ENCODE peak calls at places on chromosome 7, in seven cellular contexts. O, U, G, I, P, D and V are unnamed samples.
A peak's percentile ranks its signal among the peaks of the same experiment; 100 is the strongest.

GRCh38 chr7:23768022-23768421 is 58.0 kb downstream of the STK31 start:
- DNase-seq in O (no peak), U (no peak), G (no peak), I (no peak), P (no peak), D (no peak), V (no peak)

GRCh38 chr7:92765725-92766124 is 70.6 kb downstream of the CDK6 start:
- DNase-seq in O (peak; percentile 66), U (no peak), G (no peak), I (no peak), P (no peak), D (no peak), V (no peak)

GRCh38 chr7:111833461-111833860 is 271.2 kb upstream of the IMMP2L start:
- DNase-seq in O (no peak), U (no peak), G (no peak), I (no peak), P (no peak), D (no peak), V (no peak)

GRCh38 chr7:134949171-134949570 is 37.1 kb upstream of the AGBL3 start:
- DNase-seq in O (no peak), U (no peak), G (no peak), I (no peak), P (no peak), D (no peak), V (no peak)

GRCh38 chr7:36966636-36967035 is 242.3 kb upstream of the AOAH start:
- DNase-seq in O (no peak), U (no peak), G (no peak), I (no peak), P (no peak), D (no peak), V (no peak)

GRCh38 chr7:132077986-132078385 is 498.3 kb downstream of the PLXNA4 start:
- DNase-seq in O (no peak), U (no peak), G (no peak), I (no peak), P (no peak), D (no peak), V (no peak)

GRCh38 chr7:120805636-120806388 is 52.1 kb downstream of the TSPAN12 start:
- DNase-seq in O (peak; percentile 40), U (peak; percentile 30), G (peak; percentile 86), I (no peak), P (peak; percentile 66), D (no peak), V (peak; percentile 32)

GRCh38 chr7:36147361-36147760 is 5.7 kb upstream of the EEPD1 start:
- DNase-seq in O (no peak), U (no peak), G (no peak), I (no peak), P (no peak), D (no peak), V (no peak)

GRCh38 chr7:26198781-26199169 is 1.8 kb downstream of the HNRNPA2B1 start:
- DNase-seq in O (no peak), U (no peak), G (no peak), I (no peak), P (no peak), D (no peak), V (no peak)
- H3K36me3 ChIP-seq in O (peaks cover 63% of the 10 kb centered on the region), U (peaks cover 29% of the 10 kb centered on the region), G (peaks cover 69% of the 10 kb centered on the region), I (peaks cover 51% of the 10 kb centered on the region), P (peaks cover 87% of the 10 kb centered on the region), D (peaks cover 38% of the 10 kb centered on the region), V (no peaks in the 10 kb centered on the region)

DNA sequence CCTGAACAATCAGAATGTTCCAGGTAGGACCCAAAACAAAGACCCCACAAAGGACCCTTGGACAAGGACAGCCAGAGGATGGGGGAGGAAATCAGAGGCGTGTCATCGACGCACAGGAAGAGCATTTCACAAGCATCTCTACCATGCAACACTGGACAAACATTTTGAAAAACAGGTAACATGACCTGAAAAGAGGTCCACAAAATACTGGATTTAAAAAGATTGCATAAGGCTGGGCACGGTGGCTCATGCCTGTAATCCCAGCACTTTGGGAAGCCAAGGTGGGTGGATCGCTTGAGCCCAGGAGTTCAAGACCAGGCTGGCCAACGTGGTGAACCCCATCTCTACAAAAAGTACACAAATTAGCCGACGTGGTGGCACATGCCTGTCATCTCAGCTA is 60.5 kb upstream of the RNF32 start:
- DNase-seq in O (no peak), U (no peak), G (no peak), I (no peak), P (no peak), D (no peak), V (no peak)
- H3K4me1 ChIP-seq in O (no peaks in the 10 kb centered on the region), U (no peaks in the 10 kb centered on the region), G (no peaks in the 10 kb centered on the region), I (no peaks in the 10 kb centered on the region), P (no peaks in the 10 kb centered on the region), D (no peaks in the 10 kb centered on the region), V (no peaks in the 10 kb centered on the region)

GRCh38 chr7:1669954-1670893 is at the start of gene ELFN1:
- DNase-seq in O (no peak), U (no peak), G (peak; percentile 91), I (peak; percentile 10), P (no peak), D (peak; percentile 52), V (peak; percentile 31)
- H3K27ac ChIP-seq in O (no peak within 1 kb of the TSS), U (no peak within 1 kb of the TSS), G (peak within 1 kb of the TSS; percentile 68), I (no peak within 1 kb of the TSS), P (no peak within 1 kb of the TSS), D (peak within 1 kb of the TSS; percentile 91), V (no peak within 1 kb of the TSS)

DNA sequence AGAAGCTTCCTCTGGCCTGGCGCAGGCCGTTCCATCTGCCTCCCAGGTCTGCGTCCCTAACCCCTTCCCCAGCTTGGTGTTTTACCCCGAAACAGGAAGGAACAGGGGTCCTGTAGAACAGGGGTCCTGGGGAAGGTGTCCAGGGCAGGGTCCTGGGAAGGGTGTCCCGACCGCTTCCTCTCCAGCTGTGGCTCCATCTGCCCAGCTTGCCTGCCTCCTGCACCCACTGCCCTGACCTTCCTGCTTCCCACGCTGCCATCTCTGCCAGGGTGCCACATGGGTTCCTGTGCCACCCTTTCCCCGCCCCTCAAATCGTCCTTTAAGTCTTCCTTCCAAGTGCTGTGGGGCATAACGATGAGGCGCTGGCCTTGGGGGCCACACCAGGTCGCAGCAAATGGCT is 32.4 kb downstream of the WDR86 start:
- DNase-seq in O (no peak), U (no peak), G (no peak), I (no peak), P (no peak), D (no peak), V (no peak)
- H3K36me3 ChIP-seq in O (no peaks in the 10 kb centered on the region), U (peaks cover 6% of the 10 kb centered on the region), G (peaks cover 28% of the 10 kb centered on the region), I (peaks cover 58% of the 10 kb centered on the region), P (peaks cover 5% of the 10 kb centered on the region), D (peaks cover 66% of the 10 kb centered on the region), V (peaks cover 77% of the 10 kb centered on the region)

DNA sequence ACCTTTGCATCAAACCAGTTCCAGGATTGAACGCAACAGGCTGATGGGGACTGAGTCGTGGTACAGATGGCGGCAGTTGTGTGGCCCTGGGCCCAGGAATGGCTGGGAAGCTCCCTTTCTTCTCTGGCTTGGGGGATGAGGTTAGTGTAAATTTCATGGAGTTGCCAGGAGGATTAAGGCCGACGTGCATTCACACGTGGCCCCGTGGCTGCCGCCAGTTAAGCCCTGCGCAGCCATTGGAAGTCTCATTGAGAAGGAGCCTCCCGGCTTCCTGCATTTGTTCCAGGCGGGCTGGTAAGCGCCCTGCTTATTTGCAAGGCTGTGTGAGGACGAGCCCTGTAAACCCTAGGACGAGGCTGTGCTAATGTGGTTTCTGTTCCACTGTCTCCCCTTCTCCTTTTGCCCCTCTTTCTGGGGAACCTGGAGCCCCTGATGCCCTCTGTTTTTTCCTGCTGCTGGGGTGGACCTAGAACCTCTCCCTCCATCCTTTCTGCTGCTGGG is 174.7 kb upstream of the TNRC18 start:
- DNase-seq in O (no peak), U (no peak), G (no peak), I (no peak), P (no peak), D (no peak), V (no peak)
- H3K4me1 ChIP-seq in O (peaks cover 56% of the 10 kb centered on the region), U (peaks cover 19% of the 10 kb centered on the region), G (peaks cover 13% of the 10 kb centered on the region), I (no peaks in the 10 kb centered on the region), P (peaks cover 4% of the 10 kb centered on the region), D (peaks cover 60% of the 10 kb centered on the region), V (peaks cover 53% of the 10 kb centered on the region)

DNA sequence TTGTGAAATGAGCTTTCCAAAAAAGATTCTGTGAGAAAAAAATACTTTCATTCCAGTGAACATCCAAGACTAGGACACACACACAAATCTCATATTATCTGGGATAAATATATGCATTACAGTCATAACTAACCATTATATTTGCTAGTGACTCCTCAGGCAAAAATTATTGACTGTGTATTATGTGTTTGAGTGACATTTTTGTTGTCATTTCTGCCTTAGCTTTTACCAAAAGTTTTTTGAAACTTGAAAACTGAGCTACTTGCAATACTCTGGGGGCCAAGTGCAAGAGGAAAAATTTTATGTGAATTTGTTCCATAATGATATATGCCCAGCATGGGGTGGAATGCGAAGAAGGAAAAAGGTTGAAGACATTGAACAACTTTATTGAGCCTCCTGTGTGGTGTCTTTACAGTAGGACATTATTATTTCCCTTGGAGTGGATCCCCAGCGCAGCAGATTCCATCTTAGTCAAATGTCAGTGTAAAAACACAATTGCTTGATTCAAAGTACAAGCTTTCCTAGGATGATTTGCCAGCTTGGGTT is 176.8 kb upstream of the FERD3L start:
- DNase-seq in O (no peak), U (no peak), G (no peak), I (no peak), P (no peak), D (no peak), V (no peak)
- H3K27ac ChIP-seq in O (no peak overlapping the region), U (no peak overlapping the region), G (no peak overlapping the region), I (no peak overlapping the region), P (no peak overlapping the region), D (no peak overlapping the region), V (no peak overlapping the region)

GRCh38 chr7:1154172-1154739 is 5.7 kb downstream of the ZFAND2A start:
- DNase-seq in O (no peak), U (peak; percentile 10), G (no peak), I (no peak), P (no peak), D (no peak), V (peak; percentile 48)
- H3K36me3 ChIP-seq in O (peaks cover 37% of the 10 kb centered on the region), U (peaks cover 6% of the 10 kb centered on the region), G (peaks cover 59% of the 10 kb centered on the region), I (peaks cover 84% of the 10 kb centered on the region), P (peaks cover 69% of the 10 kb centered on the region), D (peaks cover 87% of the 10 kb centered on the region), V (peaks cover 85% of the 10 kb centered on the region)

DNA sequence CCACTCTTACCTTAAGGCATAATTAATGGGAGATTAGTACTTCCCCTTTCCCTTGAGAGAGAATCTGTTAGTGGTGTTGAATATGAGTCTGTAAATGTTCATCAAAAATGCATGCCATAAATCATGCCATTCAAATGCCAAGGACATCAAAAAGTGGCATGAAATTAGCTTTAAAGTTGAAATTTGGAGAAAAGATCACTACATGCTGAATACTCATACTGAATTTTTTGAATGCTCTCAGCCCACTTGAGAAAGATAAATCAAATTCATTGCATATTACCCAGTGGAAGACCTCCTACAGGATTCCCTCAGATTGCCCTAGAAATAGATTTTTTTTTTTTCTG is 6.7 kb downstream of the NRCAM start:
- DNase-seq in O (no peak), U (no peak), G (no peak), I (no peak), P (no peak), D (no peak), V (no peak)
- H3K4me1 ChIP-seq in O (no peaks in the 10 kb centered on the region), U (no peaks in the 10 kb centered on the region), G (no peaks in the 10 kb centered on the region), I (peaks cover 2% of the 10 kb centered on the region), P (no peaks in the 10 kb centered on the region), D (peaks cover 2% of the 10 kb centered on the region), V (peaks cover 1% of the 10 kb centered on the region)